ENCODE peak calls at places on chromosomes 2 and 18, in four cellular contexts. X is A549, M is K562, G is GM12878. O is an unnamed sample.

GRCh38 chr2:196849895-196850294 is 40.7 kb upstream of the C2orf66 start:
- DNase-seq in X (peak; percentile 58), M (no peak), G (no peak), O (no peak)

GRCh38 chr2:135819211-135819610 is 17.8 kb downstream of the LCT start:
- DNase-seq in X (peak; percentile 47), G (no peak), M (peak; percentile 36), O (peak; percentile 47)

GRCh38 chr18:13267517-13267916 is 49.0 kb downstream of the LDLRAD4 start:
- DNase-seq in G (no peak), M (no peak), X (no peak), O (no peak)

GRCh38 chr2:171210864-171211431 is 50.3 kb upstream of the TLK1 start:
- DNase-seq in X (no peak), G (peak; percentile 58), M (no peak), O (no peak)

GRCh38 chr2:73939419-73939818 is 12.7 kb downstream of the DGUOK start:
- DNase-seq in G (no peak), M (no peak), X (peak; percentile 26), O (no peak)

GRCh38 chr2:239192456-239192855 is 208.4 kb downstream of the HDAC4 start:
- DNase-seq in G (no peak), X (no peak), M (no peak), O (no peak)

GRCh38 chr18:64271264-64271663 is 122.4 kb upstream of the LINC00305 start:
- DNase-seq in M (no peak), X (no peak), G (no peak), O (no peak)

GRCh38 chr18:33746261-33746660 is 168.2 kb downstream of the ASXL3 start:
- DNase-seq in X (no peak), G (no peak), M (no peak), O (no peak)

GRCh38 chr2:70190086-70190412 is 770 bp downstream of the C2orf42 start:
- DNase-seq in M (no peak), G (no peak), X (no peak), O (no peak)

GRCh38 chr2:239143858-239144712 is 256.7 kb downstream of the HDAC4 start:
- DNase-seq in X (peak; percentile 58), M (peak; percentile 38), G (no peak), O (peak; percentile 53)

GRCh38 chr18:47730795-47731194 is 199.7 kb downstream of the SMAD2 start:
- DNase-seq in G (no peak), X (no peak), M (no peak), O (no peak)

GRCh38 chr2:108309903-108310302 is 21.2 kb downstream of the SULT1C2 start:
- DNase-seq in G (no peak), X (no peak), M (no peak), O (no peak)

GRCh38 chr2:147046473-147046872 is 798.4 kb upstream of the ACVR2A start:
- DNase-seq in X (no peak), G (no peak), M (no peak), O (peak; percentile 15)

GRCh38 chr2:118492335-118492734 is 355.1 kb downstream of the EN1 start:
- DNase-seq in X (peak; percentile 38), G (no peak), M (no peak), O (no peak)

GRCh38 chr2:102768892-102769291 is 7.1 kb downstream of the TMEM182 start:
- DNase-seq in M (no peak), G (no peak), X (no peak), O (no peak)

GRCh38 chr2:59892398-59892797 is 661.1 kb downstream of the BCL11A start:
- DNase-seq in G (no peak), M (no peak), X (no peak), O (no peak)

GRCh38 chr2:207731138-207731537 is 19.7 kb downstream of the CCNYL1 start:
- DNase-seq in M (no peak), G (no peak), X (no peak), O (no peak)

GRCh38 chr18:33146009-33146408 is 294.5 kb downstream of the CCDC178 start:
- DNase-seq in X (no peak), M (no peak), G (no peak), O (no peak)

GRCh38 chr2:152465541-152465940 is 130.6 kb downstream of the FMNL2 start:
- DNase-seq in G (no peak), M (no peak), X (no peak), O (no peak)
- TF ChIP-seq USF2 in G (no peak), M (no peak), X (no peak), O (no peak)

GRCh38 chr2:1769703-1770422 is 25.5 kb upstream of the PXDN start:
- DNase-seq in X (peak; percentile 74), G (no peak), M (peak; percentile 84), O (peak; percentile 95)
- TF ChIP-seq USF2 in X (no peak), G (no peak), M (no peak), O (no peak)

DNA sequence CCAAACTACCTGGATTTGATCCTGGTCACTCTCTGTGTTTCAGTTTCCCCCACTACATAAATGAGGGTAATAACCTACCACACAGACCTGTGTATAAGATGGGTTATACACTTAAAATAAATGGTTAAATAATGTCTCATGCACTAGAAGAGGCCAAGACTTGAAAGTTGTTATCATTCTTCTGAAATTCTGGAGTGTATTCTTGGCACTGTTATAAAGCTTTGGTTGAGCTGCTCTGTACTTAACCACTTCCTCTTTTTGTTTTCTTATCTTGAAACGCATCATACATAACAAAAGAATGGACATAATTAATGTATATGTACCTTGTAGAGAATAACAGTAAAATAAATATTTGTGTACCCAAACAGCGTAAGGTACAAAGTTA is 281.0 kb downstream of the AFF3 start:
- DNase-seq in X (no peak), G (no peak), M (no peak), O (no peak)
- TF ChIP-seq USF2 in X (no peak), G (no peak), M (no peak), O (no peak)

DNA sequence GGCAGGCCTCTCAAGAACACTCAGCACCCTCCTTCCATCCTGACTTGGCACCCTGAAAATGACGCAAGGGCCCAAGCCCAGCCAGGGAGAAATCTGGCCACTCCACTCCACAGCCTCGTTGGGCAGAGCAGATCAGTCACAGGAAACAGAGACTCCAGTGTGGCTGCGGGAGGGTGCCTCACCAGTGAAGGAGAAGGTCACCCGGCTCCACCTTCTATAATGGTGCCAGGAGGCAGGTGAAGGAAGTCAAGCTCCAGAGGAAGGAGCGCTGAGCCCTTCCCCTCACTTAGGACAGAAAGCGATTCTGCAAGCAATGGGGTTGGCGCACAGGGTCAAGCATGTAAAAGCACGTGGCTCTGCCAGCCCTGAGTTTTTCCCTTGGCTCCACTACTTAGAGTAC is 35.3 kb downstream of the CRACDL start:
- DNase-seq in X (no peak), M (no peak), G (no peak), O (no peak)
- TF ChIP-seq USF2 in X (no peak), M (no peak), G (no peak), O (no peak)

DNA sequence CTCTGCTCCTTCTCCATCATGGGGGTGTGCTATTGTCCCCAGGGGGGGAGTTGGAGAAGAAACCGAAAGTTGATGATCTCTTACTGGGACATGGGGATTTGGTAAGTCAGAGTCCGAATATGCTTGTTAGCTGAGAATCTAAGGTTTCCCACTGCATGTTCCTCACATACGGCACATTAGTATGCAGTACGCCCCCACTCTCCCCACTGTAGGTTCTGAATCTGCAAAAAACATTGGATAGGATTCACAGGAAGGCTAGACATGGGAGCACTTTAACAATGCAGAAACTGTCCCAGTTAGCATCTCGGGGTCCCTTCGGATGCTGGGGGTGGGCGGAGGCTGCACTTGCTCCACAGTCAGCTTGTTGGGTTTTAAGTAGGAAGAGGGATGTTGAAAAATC is 102.3 kb downstream of the STPG4 start:
- DNase-seq in X (no peak), G (no peak), M (no peak), O (no peak)
- TF ChIP-seq USF2 in X (no peak), G (no peak), M (no peak), O (no peak)

GRCh38 chr2:502831-503230 is 174.4 kb downstream of the TMEM18 start:
- DNase-seq in X (no peak), M (no peak), G (no peak), O (no peak)

GRCh38 chr2:499726-500125 is 177.5 kb downstream of the TMEM18 start:
- DNase-seq in M (no peak), G (no peak), X (no peak), O (no peak)

GRCh38 chr2:503288-503999 is 173.8 kb downstream of the TMEM18 start:
- DNase-seq in M (no peak), X (no peak), G (no peak), O (no peak)

GRCh38 chr2:501667-502066 is 175.5 kb downstream of the TMEM18 start:
- DNase-seq in X (no peak), G (no peak), M (no peak), O (no peak)

GRCh38 chr2:501130-501529 is 176.1 kb downstream of the TMEM18 start:
- DNase-seq in X (peak; percentile 39), M (peak; percentile 27), G (no peak), O (no peak)
- TF ChIP-seq USF2 in X (no peak), M (no peak), G (no peak), O (no peak)

GRCh38 chr2:114346658-114347057 is 95.8 kb upstream of the DPP10 start:
- DNase-seq in G (no peak), M (no peak), X (no peak), O (no peak)
- TF ChIP-seq USF2 in G (no peak), M (no peak), X (no peak), O (no peak)

O was measured in WTC11.